ENCODE peak calls at places on chromosomes 1 and 21, in four cellular contexts. H is AG08395, N is gastrocnemius medialis, O is NCI-H2081. V is an unnamed sample.

GRCh38 chr1:56525463-56526155 is 53.8 kb downstream of the PLPP3 start:
- DNase-seq in N (no peak), O (peak; percentile 35), H (peak; percentile 45), V (no peak)

GRCh38 chr21:45887121-45887611 is 94.4 kb upstream of the COL6A1 start:
- DNase-seq in H (peak; percentile 70), O (peak; percentile 50), N (no peak), V (no peak)

GRCh38 chr1:167661527-167662436 is 31.8 kb downstream of the RCSD1 start:
- DNase-seq in H (peak; percentile 83), N (no peak), O (no peak), V (no peak)

GRCh38 chr1:97632075-97632474 is 288.8 kb downstream of the DPYD start:
- DNase-seq in O (peak; percentile 79), N (no peak), H (no peak), V (no peak)

GRCh38 chr1:97919568-97920261 is 1.1 kb downstream of the DPYD start:
- DNase-seq in N (no peak), H (no peak), O (peak; percentile 11), V (no peak)

GRCh38 chr1:203199481-203200058 is 13.1 kb upstream of the CHI3L1 start:
- DNase-seq in H (peak; percentile 71), O (no peak), N (no peak), V (no peak)

GRCh38 chr1:36391271-36391670 is 5.5 kb upstream of the STK40 start:
- DNase-seq in N (no peak), O (no peak), H (no peak), V (no peak)

GRCh38 chr1:212980123-212980800 is 29.9 kb downstream of the VASH2 start:
- DNase-seq in O (no peak), H (no peak), N (peak; percentile 37), V (no peak)

GRCh38 chr1:160354388-160354985 is 11.3 kb downstream of the NCSTN start:
- DNase-seq in N (no peak), O (no peak), H (peak; percentile 40), V (peak; percentile 15)

GRCh38 chr21:31351438-31351837 is 7.4 kb upstream of the TIAM1 start:
- DNase-seq in H (peak; percentile 45), O (no peak), N (no peak), V (no peak)

GRCh38 chr1:52725903-52726264 is 369 bp upstream of the ZYG11B start:
- DNase-seq in O (no peak), H (no peak), N (no peak), V (no peak)